ENCODE peak calls at places on chromosomes 7 and 10, in five cellular contexts. O is BJ, C is uterus, H is right atrium auricular region, P is A549. N is an unnamed sample.

GRCh38 chr7:4613855-4614548 is 68.1 kb upstream of the FOXK1 start:
- DNase-seq in H (no peak), P (no peak), C (no peak), O (no peak), N (no peak)

GRCh38 chr7:101238226-101239182 is 902 bp upstream of the CLDN15 start:
- DNase-seq in O (no peak), C (no peak), H (no peak), P (no peak), N (no peak)

GRCh38 chr7:91266931-91267557 is 2.8 kb downstream of the FZD1 start:
- DNase-seq in C (no peak), P (no peak), H (no peak), O (no peak), N (no peak)

GRCh38 chr10:108601856-108602255 is 1321.5 kb downstream of the XPNPEP1 start:
- DNase-seq in H (no peak), C (no peak), P (no peak), O (no peak), N (no peak)

GRCh38 chr7:76108540-76109233 is 60.8 kb downstream of the MDH2 start:
- DNase-seq in C (no peak), O (no peak), P (peak; percentile 94), H (peak; percentile 63), N (no peak)

GRCh38 chr10:121497513-121497912 is 100.7 kb downstream of the FGFR2 start:
- DNase-seq in C (no peak), H (no peak), O (no peak), P (no peak), N (no peak)

GRCh38 chr7:158248816-158249215 is 338.8 kb downstream of the PTPRN2 start:
- DNase-seq in O (no peak), H (no peak), P (no peak), C (no peak), N (no peak)

GRCh38 chr10:29386347-29386999 is 97.6 kb downstream of the LYZL1 start:
- DNase-seq in P (peak; percentile 34), O (no peak), H (no peak), C (no peak), N (no peak)

GRCh38 chr7:33832326-33832725 is 73.0 kb upstream of the BMPER start:
- DNase-seq in C (no peak), H (no peak), O (no peak), P (no peak), N (no peak)

GRCh38 chr7:35905555-35905954 is 104.7 kb downstream of the SEPTIN7 start:
- DNase-seq in C (no peak), O (no peak), H (no peak), P (no peak), N (no peak)

DNA sequence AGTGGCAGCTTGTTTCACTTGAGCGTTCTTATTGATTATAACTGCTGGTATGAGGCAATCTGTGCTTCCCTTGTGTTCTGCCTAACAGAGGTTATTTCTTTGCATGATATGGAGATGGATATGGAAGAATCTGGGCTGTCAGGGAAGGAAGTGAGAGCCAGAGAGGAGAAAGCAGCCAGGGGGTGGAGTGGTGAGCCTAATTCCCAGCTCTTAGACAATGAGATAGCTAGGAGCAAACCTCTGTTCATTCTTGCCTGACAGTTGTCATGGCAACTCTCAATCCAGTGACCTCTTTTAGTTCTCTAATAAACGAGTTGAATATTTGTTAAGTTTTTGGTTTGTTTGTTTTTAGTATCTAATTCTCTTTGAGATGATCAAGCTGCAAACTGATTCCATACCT is 214.3 kb downstream of the NRG3 start:
- DNase-seq in C (no peak), O (no peak), H (no peak), P (no peak), N (no peak)
- TF ChIP-seq CTCF in C (no peak), O (no peak), H (no peak), P (no peak), N (no peak)

GRCh38 chr7:633381-634018 is 93.0 kb upstream of the DNAAF5 start:
- DNase-seq in O (no peak), C (no peak), H (no peak), P (no peak), N (no peak)

GRCh38 chr7:638256-639011 is 88.1 kb upstream of the DNAAF5 start:
- DNase-seq in O (no peak), P (no peak), C (no peak), H (no peak), N (no peak)

GRCh38 chr7:637826-638225 is 88.7 kb upstream of the DNAAF5 start:
- DNase-seq in H (no peak), C (no peak), O (no peak), P (no peak), N (no peak)

GRCh38 chr7:635227-635626 is 91.3 kb upstream of the DNAAF5 start:
- DNase-seq in C (no peak), P (no peak), O (no peak), H (no peak), N (peak; percentile 39)

GRCh38 chr7:636396-636795 is 90.1 kb upstream of the DNAAF5 start:
- DNase-seq in O (no peak), C (no peak), H (no peak), P (peak; percentile 85), N (no peak)
- TF ChIP-seq CTCF in O (peak; percentile 60), C (no peak), H (peak; percentile 55), P (peak; percentile 86), N (peak; percentile 70)

DNA sequence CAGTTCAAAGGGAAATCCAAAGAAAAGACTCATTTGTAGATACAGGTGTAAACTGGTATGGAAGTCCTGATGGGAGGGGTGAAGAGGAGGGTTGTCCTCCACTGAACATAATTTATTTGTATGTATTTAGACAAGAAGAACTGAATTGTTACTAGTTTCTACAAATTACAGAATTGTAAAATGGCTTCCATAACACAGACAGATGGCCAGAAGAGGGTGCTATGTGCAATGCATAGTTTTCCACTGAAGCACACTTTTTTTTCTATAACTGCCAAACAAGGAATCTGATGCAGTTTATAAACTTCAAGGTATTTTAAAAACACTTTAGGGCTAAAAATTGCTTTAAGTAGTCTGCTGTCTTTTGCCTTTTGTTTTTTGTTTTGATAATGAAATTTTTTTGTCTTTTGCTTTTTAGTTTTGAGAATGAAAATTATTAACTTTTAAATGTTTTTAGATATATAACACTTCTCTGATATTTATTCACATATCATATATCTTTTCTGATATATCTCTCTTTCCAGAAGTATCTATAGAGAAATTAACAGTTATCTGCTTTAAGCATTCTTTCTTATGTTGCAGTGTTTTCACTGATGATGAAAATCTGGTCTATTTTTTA is 58.5 kb downstream of the PHYHIPL start:
- DNase-seq in P (peak; percentile 44), O (peak; percentile 4), C (no peak), H (no peak), N (no peak)
- TF ChIP-seq CTCF in P (peak; percentile 64), O (peak; percentile 64), C (peak; percentile 40), H (peak; percentile 65), N (peak; percentile 47)

GRCh38 chr10:101816913-101817541 is 1.2 kb downstream of the OGA start:
- DNase-seq in O (no peak), H (no peak), C (no peak), P (no peak), N (no peak)

GRCh38 chr10:101818119-101818957 is at the start of gene OGA:
- DNase-seq in P (peak; percentile 100), O (peak; percentile 100), H (peak; percentile 98), C (peak; percentile 99), N (peak; percentile 99)

GRCh38 chr10:101816375-101816773 is 1.9 kb downstream of the OGA start:
- DNase-seq in H (no peak), P (no peak), O (no peak), C (no peak), N (no peak)

GRCh38 chr10:101818958-101819633 is 852 bp upstream of the OGA start:
- DNase-seq in P (no peak), C (peak; percentile 47), H (no peak), O (no peak), N (no peak)

GRCh38 chr10:101817542-101818118 is 614 bp downstream of the OGA start:
- DNase-seq in O (peak; percentile 74), C (peak; percentile 93), P (peak; percentile 91), H (peak; percentile 87), N (peak; percentile 97)
- TF ChIP-seq CTCF in O (no peak), C (no peak), P (no peak), H (no peak), N (no peak)

DNA sequence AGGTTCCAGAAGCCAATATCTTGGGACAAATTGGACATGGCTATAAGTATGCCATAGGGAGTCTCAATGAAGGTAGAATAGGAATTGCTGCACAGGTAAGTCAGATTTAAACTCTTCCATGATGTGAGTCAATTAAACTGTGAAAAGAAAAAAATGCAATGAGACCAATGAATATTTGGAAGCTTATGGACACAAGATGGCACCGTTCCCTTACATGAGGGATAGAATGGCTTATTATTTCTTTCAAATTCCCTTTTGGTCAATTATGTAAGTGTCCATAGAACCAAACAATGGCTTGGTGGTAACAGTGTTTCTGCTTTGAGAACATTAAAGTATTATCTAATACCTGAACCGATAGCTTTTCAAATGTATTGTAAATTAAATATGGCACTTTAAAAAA is 35.6 kb downstream of the ACADSB start:
- DNase-seq in H (no peak), C (no peak), O (no peak), P (peak; percentile 23), N (no peak)
- TF ChIP-seq CTCF in H (no peak), C (no peak), O (no peak), P (peak; percentile 52), N (no peak)

DNA sequence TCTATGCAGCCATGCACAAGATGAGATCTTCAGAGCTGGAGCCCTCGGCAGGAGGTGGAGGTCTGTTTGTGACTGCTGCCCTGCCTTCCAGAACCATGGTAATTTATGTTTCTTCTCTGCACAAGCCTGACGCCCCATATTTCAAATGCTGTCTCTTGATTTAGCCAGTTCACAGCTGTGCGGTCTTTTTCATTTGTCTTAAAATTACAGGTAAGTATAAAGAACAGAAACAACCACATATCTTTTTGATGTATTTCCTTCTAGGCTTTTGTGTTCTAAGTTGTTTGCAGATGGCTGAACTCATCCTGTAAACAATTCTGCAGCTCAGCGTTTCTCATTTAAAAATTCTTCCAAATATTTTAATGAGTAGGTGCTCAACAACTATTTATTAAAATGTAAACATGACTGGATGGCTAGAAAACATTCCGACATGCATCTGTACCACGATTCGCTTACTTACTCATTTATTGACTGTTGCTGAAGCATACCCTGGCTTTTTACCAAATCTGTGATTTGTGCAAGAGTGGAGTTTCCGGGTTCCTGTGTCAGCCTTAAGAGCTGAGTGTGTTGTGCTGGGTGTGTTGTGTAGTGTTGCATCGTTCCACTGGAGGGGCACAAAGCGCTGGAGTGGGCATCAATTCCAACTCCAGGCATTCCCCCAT is 58.9 kb downstream of the PIP4K2A start:
- DNase-seq in C (no peak), H (no peak), O (peak; percentile 57), P (peak; percentile 70), N (no peak)
- TF ChIP-seq CTCF in C (no peak), H (no peak), O (peak; percentile 15), P (no peak), N (no peak)

GRCh38 chr7:142945001-142945400 is 5.7 kb downstream of the LLCFC1 start:
- DNase-seq in P (no peak), O (no peak), C (no peak), H (no peak), N (no peak)
- TF ChIP-seq CTCF in P (no peak), O (no peak), C (no peak), H (no peak), N (no peak)

GRCh38 chr7:47102442-47102841 is 479.5 kb downstream of the TNS3 start:
- DNase-seq in P (no peak), H (no peak), O (no peak), C (no peak), N (no peak)

GRCh38 chr7:47103498-47104205 is 478.3 kb downstream of the TNS3 start:
- DNase-seq in C (no peak), O (no peak), P (no peak), H (no peak), N (no peak)

GRCh38 chr7:47100148-47100547 is 481.8 kb downstream of the TNS3 start:
- DNase-seq in H (no peak), P (no peak), O (no peak), C (no peak), N (no peak)

GRCh38 chr7:47104206-47104549 is 477.7 kb downstream of the TNS3 start:
- DNase-seq in P (peak; percentile 7), C (no peak), O (no peak), H (no peak), N (no peak)

GRCh38 chr7:47100815-47101435 is 481.0 kb downstream of the TNS3 start:
- DNase-seq in O (no peak), C (peak; percentile 31), H (no peak), P (peak; percentile 79), N (peak; percentile 52)
- TF ChIP-seq CTCF in O (peak; percentile 62), C (peak; percentile 13), H (peak; percentile 56), P (peak; percentile 68), N (peak; percentile 27)